ENCODE peak calls at places on chromosomes 2 and 18, in eight cellular contexts. O is sigmoid colon; G is naive thymus-derived CD4-positive, alpha-beta T cell; Y is CD4-positive, alpha-beta memory T cell; F is adrenal gland; M is lower lobe of right lung; Z is body of pancreas; C is endodermal cell. I is an unnamed sample.

GRCh38 chr2:220006152-220006551 is 378.7 kb downstream of the SLC4A3 start:
- DNase-seq in G (no peak), Z (peak; percentile 26), O (no peak), F (peak; percentile 90), Y (no peak), M (no peak), C (no peak), I (no peak)

GRCh38 chr2:102512161-102512560 is 39.1 kb downstream of the SLC9A4 start:
- DNase-seq in O (no peak), F (no peak), Y (no peak), Z (no peak), M (no peak), C (no peak), G (no peak), I (no peak)

GRCh38 chr18:69968073-69968472 is 20.4 kb upstream of the CD226 start:
- DNase-seq in F (peak; percentile 67), O (no peak), G (peak; percentile 64), Z (no peak), M (no peak), C (no peak), Y (no peak), I (no peak)

GRCh38 chr18:49933530-49933929 is 120.2 kb upstream of the ACAA2 start:
- DNase-seq in Z (no peak), C (no peak), M (no peak), Y (no peak), G (no peak), F (no peak), O (no peak), I (no peak)

GRCh38 chr2:75221872-75222271 is 22.6 kb upstream of the TACR1 start:
- DNase-seq in Y (no peak), G (no peak), Z (no peak), F (no peak), C (no peak), M (no peak), O (no peak), I (no peak)

GRCh38 chr2:176753752-176754474 is 458.7 kb upstream of the HNRNPA3 start:
- DNase-seq in O (no peak), M (no peak), G (no peak), C (no peak), Y (no peak), Z (peak; percentile 59), F (no peak), I (no peak)

GRCh38 chr18:69082497-69082896 is 284.6 kb downstream of the CCDC102B start:
- DNase-seq in G (no peak), C (no peak), Y (no peak), F (no peak), M (no peak), Z (no peak), O (no peak), I (no peak)

GRCh38 chr2:198916548-198916947 is 541.2 kb downstream of the SATB2 start:
- DNase-seq in G (no peak), C (no peak), Y (no peak), Z (no peak), O (no peak), F (no peak), M (no peak), I (no peak)

GRCh38 chr2:182591774-182592173 is 124.3 kb upstream of the DNAJC10 start:
- DNase-seq in Y (no peak), C (no peak), F (no peak), M (no peak), Z (no peak), O (no peak), G (no peak), I (no peak)

GRCh38 chr2:182594286-182594685 is 121.8 kb upstream of the DNAJC10 start:
- DNase-seq in G (no peak), F (no peak), Y (no peak), M (no peak), Z (no peak), O (no peak), C (no peak), I (no peak)

GRCh38 chr2:182593394-182593707 is 122.7 kb upstream of the DNAJC10 start:
- DNase-seq in F (no peak), Z (no peak), Y (no peak), C (no peak), M (no peak), O (no peak), G (no peak), I (no peak)

GRCh38 chr2:182595650-182596049 is 120.4 kb upstream of the DNAJC10 start:
- DNase-seq in M (no peak), Z (no peak), O (no peak), Y (no peak), G (no peak), C (no peak), F (no peak), I (no peak)

DNA sequence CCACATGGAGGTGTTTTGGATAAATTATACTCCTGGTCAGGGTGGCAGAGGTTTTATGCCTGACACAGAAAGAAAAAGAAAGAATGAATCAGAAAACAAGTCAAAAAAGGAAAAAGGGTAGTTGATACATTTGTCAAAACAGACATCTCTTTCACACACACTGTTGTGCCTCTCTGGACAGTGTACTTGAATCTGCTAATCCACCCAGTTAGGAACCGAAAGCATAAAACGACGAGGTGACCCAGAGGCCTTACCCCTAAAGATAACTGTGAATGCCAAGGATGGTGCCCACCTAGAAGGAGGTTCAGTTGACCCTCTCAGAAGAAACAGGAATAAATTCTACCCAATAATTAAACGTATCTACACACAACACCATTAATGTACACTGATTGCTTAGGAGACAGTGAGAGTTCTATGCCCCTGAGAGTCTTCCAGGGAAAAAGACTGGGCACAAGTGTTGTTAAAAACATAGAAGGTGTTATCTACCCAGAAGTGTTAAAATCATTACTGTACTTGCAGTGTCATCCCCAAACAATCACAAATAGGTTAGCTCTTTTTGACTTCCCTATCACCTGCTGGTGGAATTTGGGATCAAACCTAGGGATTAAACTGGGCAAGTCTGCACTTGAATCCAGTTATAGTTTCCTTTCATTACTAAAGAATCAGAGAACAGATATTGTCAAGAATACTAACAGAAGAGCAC is 123.2 kb upstream of the DNAJC10 start:
- DNase-seq in F (no peak), O (no peak), M (no peak), Y (no peak), G (no peak), C (no peak), Z (no peak), I (no peak)
- H3K27ac ChIP-seq in F (no peak overlapping the region), O (no peak overlapping the region), M (no peak overlapping the region), Y (no peak overlapping the region), G (no peak overlapping the region), C (no peak overlapping the region), Z (no peak overlapping the region), I (no peak overlapping the region)

DNA sequence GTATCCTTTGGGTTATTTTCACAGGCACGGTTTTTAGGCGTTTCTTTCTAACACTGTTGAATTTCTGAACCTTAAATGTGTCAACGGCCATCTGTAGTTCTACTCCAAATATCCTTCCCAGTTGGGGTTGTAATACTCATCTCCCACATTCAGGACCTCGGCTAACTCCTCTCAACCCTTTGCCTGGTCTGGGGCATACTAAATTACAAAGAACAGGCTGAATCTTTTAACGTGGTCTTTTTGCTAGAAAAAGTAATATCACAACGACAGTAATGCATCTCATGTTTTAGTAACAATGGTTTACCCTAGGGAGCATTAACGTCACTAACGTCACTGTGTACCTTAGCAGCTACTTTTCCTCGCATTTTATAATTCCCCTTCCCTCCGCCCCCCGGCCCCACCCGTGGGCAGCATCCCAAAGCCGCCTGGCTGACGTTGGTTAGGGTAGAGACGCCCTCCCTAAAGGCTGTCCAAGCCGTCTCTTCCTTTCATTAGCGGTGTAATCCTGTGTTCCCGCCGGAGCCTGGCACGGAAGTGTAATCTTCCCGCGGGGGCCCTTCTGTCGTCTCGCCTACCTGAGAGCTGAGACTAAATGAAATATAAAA is 2.0 kb downstream of the RPRM start:
- DNase-seq in G (no peak), Y (no peak), M (no peak), Z (no peak), O (peak; percentile 70), C (no peak), F (peak; percentile 56), I (no peak)
- H3K4me3 ChIP-seq in G (no peak overlapping the region), Y (no peak overlapping the region), M (no peak overlapping the region), Z (no peak overlapping the region), O (peak overlapping the region; percentile 56), C (peak overlapping the region; percentile 94), F (no peak overlapping the region), I (no peak overlapping the region)

DNA sequence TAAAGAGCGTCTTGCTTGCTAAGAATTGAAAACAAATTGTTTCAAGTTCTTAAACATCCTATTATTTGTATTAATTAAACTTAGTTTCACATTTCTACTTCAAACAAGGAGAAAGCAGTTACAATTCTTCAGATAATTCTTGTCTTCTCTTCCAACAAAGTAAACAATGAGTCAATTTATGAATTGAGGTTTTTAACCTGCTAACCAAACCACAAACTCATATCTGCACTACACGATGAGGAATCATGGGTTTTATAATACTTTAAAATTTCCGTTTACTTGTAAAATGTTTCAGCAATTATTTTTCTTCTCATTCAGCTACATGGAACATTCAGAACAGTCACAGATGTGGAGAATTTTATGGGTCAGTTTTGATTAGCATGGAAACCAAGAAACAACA is 114.2 kb downstream of the SPIRE1 start:
- DNase-seq in C (no peak), Z (no peak), O (no peak), M (no peak), Y (no peak), G (no peak), F (no peak), I (no peak)
- H3K4me1 ChIP-seq in C (no peaks in the 10 kb centered on the region), Z (no peaks in the 10 kb centered on the region), O (no peaks in the 10 kb centered on the region), M (no peaks in the 10 kb centered on the region), Y (no peaks in the 10 kb centered on the region), G (no peaks in the 10 kb centered on the region), F (no peaks in the 10 kb centered on the region), I (peaks cover 7% of the 10 kb centered on the region)

DNA sequence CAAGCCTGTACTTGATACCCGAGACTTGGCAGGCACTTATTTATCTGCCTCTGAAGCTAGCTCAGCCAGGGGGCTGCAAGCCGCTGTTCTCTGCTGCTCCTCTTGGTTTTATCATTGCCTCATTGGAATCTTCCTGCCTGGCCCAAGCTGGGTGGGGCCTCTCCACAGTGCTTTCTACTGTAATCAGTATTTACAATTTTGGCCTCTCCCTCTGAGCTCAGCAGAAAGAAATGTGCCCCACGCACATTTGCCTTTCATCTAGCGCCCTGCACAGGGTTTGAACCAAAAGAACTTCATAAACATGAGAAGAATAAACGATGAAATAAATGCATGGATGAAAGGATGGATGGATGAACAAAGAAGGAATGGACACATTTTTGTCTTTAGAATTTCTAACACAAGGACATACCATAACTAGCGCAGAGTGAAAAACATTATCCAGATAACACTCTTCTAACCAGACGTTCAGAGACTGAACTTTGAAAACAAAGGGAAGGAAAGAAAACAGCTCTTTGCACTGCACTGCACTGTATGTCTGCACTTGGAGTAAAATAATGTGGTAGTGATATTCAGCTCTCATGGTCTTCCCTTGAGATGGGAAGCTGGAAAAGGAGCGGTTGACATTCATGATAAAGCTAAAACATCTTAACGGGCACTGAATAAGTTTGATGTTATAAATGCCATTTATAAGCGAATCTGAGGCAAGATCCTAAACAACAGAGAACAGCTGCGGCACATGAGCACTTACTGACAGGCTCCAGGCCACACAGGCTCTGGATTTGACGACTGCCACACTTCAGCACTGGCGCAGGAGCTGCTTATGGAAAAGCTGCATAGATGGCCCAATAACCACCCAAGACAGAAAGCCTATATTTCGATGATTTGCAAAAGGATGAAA is 86.8 kb upstream of the SP3 start:
- DNase-seq in M (no peak), O (no peak), G (no peak), Y (no peak), Z (peak; percentile 42), F (no peak), C (peak; percentile 81), I (no peak)
- H3K27ac ChIP-seq in M (peak overlapping the region; percentile 48), O (no peak overlapping the region), G (no peak overlapping the region), Y (no peak overlapping the region), Z (no peak overlapping the region), F (no peak overlapping the region), C (peak overlapping the region; percentile 45), I (no peak overlapping the region)

GRCh38 chr2:205024822-205025518 is 479.7 kb downstream of the PARD3B start:
- DNase-seq in O (peak; percentile 77), C (no peak), M (no peak), G (no peak), Z (peak; percentile 31), F (peak; percentile 93), Y (no peak), I (peak; percentile 49)
- H3K4me3 ChIP-seq in O (no peak overlapping the region), C (no peak overlapping the region), M (no peak overlapping the region), G (no peak overlapping the region), Z (no peak overlapping the region), F (no peak overlapping the region), Y (no peak overlapping the region), I (no peak overlapping the region)